ENCODE peak calls at places on chromosomes 6 and 20, in ten cellular contexts. H is uterus, N is astrocyte of the spinal cord, J is mesothelial cell of epicardium, X is GM12865, R is fibroblast of lung, U is upper lobe of right lung, C is neural progenitor cell, Q is MCF 10A, W is Peyer's patch. D is an unnamed sample.

GRCh38 chr6:107496892-107497684 is 7.2 kb downstream of the SOBP start:
- DNase-seq in C (no peak), N (no peak), J (no peak), H (no peak), R (no peak), U (no peak), X (no peak), W (no peak), Q (no peak), D (no peak)

GRCh38 chr6:136031982-136032381 is 180.5 kb downstream of the PDE7B start:
- DNase-seq in U (no peak), J (no peak), H (no peak), C (no peak), Q (peak; percentile 53), W (no peak), X (peak; percentile 4), R (peak; percentile 36), N (peak; percentile 69), D (no peak)

GRCh38 chr6:76803038-76803580 is 660.2 kb downstream of the HTR1B start:
- DNase-seq in N (no peak), X (no peak), J (no peak), U (no peak), W (no peak), C (no peak), H (no peak), Q (no peak), R (no peak), D (no peak)

GRCh38 chr20:45368221-45368980 is 5.4 kb downstream of the SYS1 start:
- DNase-seq in X (peak; percentile 96), C (no peak), W (peak; percentile 77), R (no peak), N (no peak), U (no peak), Q (no peak), J (no peak), H (no peak), D (no peak)

GRCh38 chr6:22418714-22419113 is 121.9 kb upstream of the PRL start:
- DNase-seq in R (no peak), C (no peak), N (no peak), Q (no peak), H (no peak), U (no peak), W (no peak), X (no peak), J (no peak), D (no peak)

GRCh38 chr20:35617397-35618031 is 1.9 kb downstream of the SPAG4 start:
- DNase-seq in H (peak; percentile 64), N (peak; percentile 59), J (no peak), C (peak; percentile 79), X (peak; percentile 78), W (peak; percentile 68), Q (peak; percentile 70), U (peak; percentile 72), R (peak; percentile 49), D (no peak)

GRCh38 chr20:23415555-23415954 is 5.7 kb downstream of the NAPB start:
- DNase-seq in X (no peak), C (no peak), W (no peak), H (no peak), U (no peak), R (no peak), J (no peak), Q (no peak), N (no peak), D (no peak)

GRCh38 chr20:64138276-64138815 is 25.9 kb upstream of the MYT1 start:
- DNase-seq in W (no peak), Q (no peak), R (no peak), X (no peak), C (no peak), U (peak; percentile 18), N (no peak), J (no peak), H (no peak), D (no peak)

DNA sequence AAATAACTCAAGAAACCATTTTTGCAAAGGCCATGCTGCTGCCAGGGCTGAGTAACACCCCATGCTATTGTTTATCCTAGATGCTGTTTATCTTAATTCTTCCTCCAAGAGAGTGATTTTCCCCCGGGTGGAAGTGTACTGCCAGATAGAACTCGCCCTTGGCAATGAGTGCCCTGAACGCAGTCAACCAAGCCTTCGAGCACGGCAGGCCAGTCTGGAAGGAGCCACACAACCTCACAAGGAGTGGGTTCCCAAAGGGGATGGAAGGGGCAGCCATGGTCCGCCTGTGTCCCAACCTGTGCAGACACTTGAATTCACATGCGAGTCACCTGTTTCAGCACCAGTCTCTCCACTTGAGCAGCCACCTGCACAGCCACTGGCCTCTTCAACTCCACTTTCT is 31.9 kb downstream of the PNPLA1 start:
- DNase-seq in H (no peak), C (no peak), R (no peak), J (no peak), W (no peak), N (no peak), U (no peak), X (no peak), Q (no peak), D (no peak)
- TF ChIP-seq CTCF in H (no peak), C (no peak), R (no peak), J (no peak), W (no peak), N (no peak), U (no peak), X (no peak), Q (no peak), D (no peak)

GRCh38 chr20:62707281-62707941 is 1.2 kb upstream of the NTSR1 start:
- DNase-seq in C (peak; percentile 31), X (no peak), Q (no peak), W (no peak), N (no peak), U (no peak), R (no peak), H (no peak), J (no peak), D (no peak)

GRCh38 chr20:62708591-62709536 is at the start of gene NTSR1:
- DNase-seq in R (peak; percentile 9), N (no peak), Q (no peak), C (peak; percentile 70), H (no peak), X (no peak), U (no peak), W (no peak), J (no peak), D (peak; percentile 61)

GRCh38 chr20:62706857-62707256 is 1.8 kb upstream of the NTSR1 start:
- DNase-seq in N (no peak), U (no peak), Q (no peak), C (no peak), H (no peak), J (no peak), W (no peak), X (no peak), R (no peak), D (no peak)

GRCh38 chr20:62709537-62709905 is 885 bp downstream of the NTSR1 start:
- DNase-seq in Q (no peak), X (no peak), R (no peak), W (no peak), C (no peak), N (no peak), J (no peak), H (no peak), U (no peak), D (no peak)

DNA sequence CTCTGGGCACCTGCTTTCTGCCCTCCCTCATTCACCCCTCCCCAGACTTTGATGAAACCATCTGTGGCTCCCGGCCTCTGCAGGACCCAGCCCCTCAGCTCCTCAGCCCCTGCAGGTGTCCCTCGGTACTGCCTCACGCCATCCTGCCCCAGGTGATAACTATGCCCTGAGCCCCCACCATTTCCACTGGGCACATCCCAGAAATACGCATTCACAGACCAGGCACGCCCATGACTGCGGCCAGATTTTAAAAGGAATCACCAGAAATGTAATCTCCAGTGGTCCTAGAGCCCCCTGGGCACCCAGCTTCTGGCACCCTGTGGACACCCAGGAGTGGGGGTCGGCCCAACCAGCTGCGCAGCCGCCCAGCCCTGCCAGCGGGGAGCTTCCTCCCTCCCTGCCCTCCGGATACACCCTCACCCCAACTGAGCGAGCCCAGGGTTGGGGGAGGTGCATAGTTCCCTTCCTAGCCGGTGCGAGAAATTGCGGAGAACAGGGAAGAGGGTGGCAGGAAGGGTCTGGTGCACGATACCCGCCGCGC is 585 bp upstream of the NTSR1 start:
- DNase-seq in W (no peak), H (no peak), N (no peak), J (no peak), R (no peak), U (no peak), X (peak; percentile 19), C (peak; percentile 65), Q (peak; percentile 43), D (peak; percentile 78)
- TF ChIP-seq CTCF in W (no peak), H (peak; percentile 9), N (peak; percentile 28), J (peak; percentile 65), R (peak; percentile 37), U (peak; percentile 19), X (peak; percentile 34), C (peak; percentile 58), Q (peak; percentile 54), D (no peak)

GRCh38 chr6:141675957-141676356 is 456.8 kb upstream of the GJE1 start:
- DNase-seq in J (no peak), U (no peak), N (peak; percentile 29), C (no peak), Q (peak; percentile 13), R (peak; percentile 15), X (no peak), H (no peak), W (no peak), D (no peak)
- TF ChIP-seq CTCF in J (no peak), U (peak; percentile 15), N (peak; percentile 34), C (peak; percentile 26), Q (peak; percentile 20), R (peak; percentile 51), X (no peak), H (no peak), W (no peak), D (peak; percentile 12)

GRCh38 chr20:38170219-38170902 is 5.3 kb upstream of the TGM2 start:
- DNase-seq in X (no peak), W (no peak), N (no peak), U (peak; percentile 17), J (no peak), H (no peak), C (no peak), R (no peak), Q (no peak), D (no peak)

GRCh38 chr20:38169636-38170035 is 4.6 kb upstream of the TGM2 start:
- DNase-seq in N (no peak), C (no peak), R (no peak), X (no peak), U (peak; percentile 45), J (no peak), H (no peak), Q (no peak), W (no peak), D (no peak)

GRCh38 chr20:38167851-38168760 is 3.0 kb upstream of the TGM2 start:
- DNase-seq in U (peak; percentile 86), R (peak; percentile 97), Q (peak; percentile 95), C (peak; percentile 29), W (no peak), H (peak; percentile 74), J (no peak), N (peak; percentile 83), X (no peak), D (no peak)

GRCh38 chr20:38167466-38167850 is 2.4 kb upstream of the TGM2 start:
- DNase-seq in H (no peak), N (no peak), R (no peak), C (no peak), Q (no peak), X (no peak), U (peak; percentile 17), W (no peak), J (no peak), D (no peak)

DNA sequence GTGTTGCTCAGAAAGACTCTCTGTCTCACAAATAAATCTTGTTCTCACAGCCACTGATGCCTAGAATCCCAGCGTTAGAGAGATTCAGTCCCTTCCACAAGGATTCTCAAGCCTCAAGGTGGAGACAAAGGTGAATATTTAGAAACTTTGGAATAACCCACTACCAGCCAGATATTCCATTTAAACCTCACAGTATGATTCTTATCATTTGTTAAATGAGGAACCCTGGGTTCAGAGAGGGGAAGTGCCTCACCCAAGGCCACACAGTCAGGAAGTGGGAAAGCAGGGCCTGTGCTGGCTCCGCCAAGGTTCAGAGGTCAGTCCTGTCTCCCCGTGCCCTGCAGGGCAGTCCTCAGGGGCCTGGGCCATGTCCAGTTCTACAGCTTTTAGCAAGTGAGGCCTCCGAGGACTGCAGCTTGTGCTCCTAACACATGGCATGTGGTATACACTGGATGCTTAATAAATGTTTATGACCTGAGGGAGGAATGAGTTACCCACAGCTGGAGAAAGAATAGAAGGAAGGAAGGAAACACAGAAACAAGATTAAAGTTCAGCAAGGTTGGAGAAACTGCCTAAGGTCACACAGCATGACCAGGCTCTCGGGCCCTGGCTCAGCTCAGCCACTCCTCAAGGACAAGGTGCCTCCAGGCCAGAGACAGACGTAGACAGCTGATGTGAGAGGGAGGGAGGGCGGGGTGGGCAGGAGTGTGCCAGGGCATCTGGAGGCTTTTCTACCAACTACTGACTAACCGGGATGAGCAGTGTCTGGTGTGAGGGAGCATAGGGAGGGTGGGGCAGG is 3.9 kb upstream of the TGM2 start:
- DNase-seq in J (no peak), N (no peak), R (no peak), Q (peak; percentile 55), X (no peak), U (peak; percentile 76), H (no peak), C (no peak), W (no peak), D (no peak)
- TF ChIP-seq CTCF in J (no peak), N (no peak), R (no peak), Q (no peak), X (no peak), U (no peak), H (no peak), C (no peak), W (no peak), D (no peak)

D was measured in D721Med.